ENCODE peak calls at places on chromosomes 12 and 14, in five cellular contexts. Y is T-helper 2 cell, R is SW480, T is iris pigment epithelial cell, P is astrocyte of the hippocampus. L is an unnamed sample.

GRCh38 chr14:99320105-99320572 is 48.1 kb upstream of the BCL11B start:
- DNase-seq in R (peak; percentile 71), T (no peak), P (peak; percentile 54), Y (peak; percentile 62), L (peak; percentile 44)

GRCh38 chr14:100103261-100104005 is 38.2 kb downstream of the EVL start:
- DNase-seq in T (no peak), R (no peak), P (peak; percentile 28), Y (no peak), L (no peak)

GRCh38 chr14:89269404-89269803 is 147.6 kb downstream of the FOXN3 start:
- DNase-seq in T (no peak), R (no peak), P (no peak), Y (no peak), L (no peak)

GRCh38 chr12:49208146-49208545 is 19.3 kb upstream of the TUBA1A start:
- DNase-seq in P (no peak), Y (no peak), T (no peak), R (no peak), L (no peak)

GRCh38 chr12:10364839-10365681 is 24.8 kb downstream of the KLRK1 start:
- DNase-seq in P (peak; percentile 90), R (peak; percentile 95), T (peak; percentile 89), Y (peak; percentile 65), L (peak; percentile 95)

GRCh38 chr12:49201595-49202295 is 12.9 kb upstream of the TUBA1A start:
- DNase-seq in R (no peak), P (peak; percentile 76), T (peak; percentile 88), Y (no peak), L (peak; percentile 58)

GRCh38 chr12:57896437-57897201 is 44.7 kb upstream of the ATP23 start:
- DNase-seq in T (peak; percentile 73), P (peak; percentile 79), Y (no peak), R (peak; percentile 32), L (peak; percentile 68)

GRCh38 chr14:102927878-102928411 is 5.5 kb downstream of the AMN start:
- DNase-seq in T (no peak), Y (no peak), R (no peak), P (no peak), L (no peak)

GRCh38 chr12:94498073-94498472 is 38.4 kb upstream of the CEP83 start:
- DNase-seq in P (no peak), R (no peak), Y (no peak), T (no peak), L (no peak)